ENCODE peak calls at places on chromosomes 3 and 15, in four cellular contexts. F is A549, X is K562, D is H1. Q is an unnamed sample.

GRCh38 chr3:45929042-45929679 is 14.1 kb upstream of the CXCR6 start:
- DNase-seq in F (peak), X (peak), D (peak), Q (peak)

GRCh38 chr3:162096874-162097273 is 600.3 kb downstream of the OTOL1 start:
- DNase-seq in F (no peak), X (no peak), D (no peak), Q (no peak)

GRCh38 chr3:50474717-50475116 is 28.7 kb downstream of the CACNA2D2 start:
- DNase-seq in F (peak), X (no peak), D (no peak), Q (no peak)

GRCh38 chr15:89657691-89658200 is 2.5 kb upstream of the KIF7 start:
- DNase-seq in F (no peak), X (no peak), D (no peak), Q (no peak)

GRCh38 chr3:59563072-59563605 is 513.3 kb upstream of the CFAP20DC start:
- DNase-seq in F (no peak), X (no peak), D (no peak), Q (no peak)

GRCh38 chr15:40217166-40217785 is 21.6 kb upstream of the PAK6 start:
- DNase-seq in F (peak), X (peak), D (no peak), Q (peak)

GRCh38 chr15:52559583-52559982 is 9.2 kb downstream of the ARPP19 start:
- DNase-seq in F (no peak), X (peak), D (no peak), Q (no peak)

GRCh38 chr3:9352917-9353823 is 9.7 kb upstream of the THUMPD3 start:
- DNase-seq in F (peak), X (peak), D (peak), Q (peak)

GRCh38 chr15:80159301-80159700 is 6.5 kb downstream of the FAH start:
- DNase-seq in F (no peak), X (no peak), D (no peak), Q (no peak)

GRCh38 chr3:49351521-49352011 is 6.6 kb downstream of the GPX1 start:
- DNase-seq in F (peak), X (no peak), D (no peak), Q (no peak)

GRCh38 chr15:60899322-60899966 is 329.7 kb downstream of the RORA start:
- DNase-seq in F (no peak), X (no peak), D (no peak), Q (peak)

GRCh38 chr15:52336530-52336929 is 40.9 kb upstream of the MYO5C start:
- DNase-seq in F (peak), X (peak), D (no peak), Q (no peak)

GRCh38 chr15:75452968-75453702 is 1.6 kb upstream of the SIN3A start:
- DNase-seq in F (peak), X (no peak), D (peak), Q (peak)

GRCh38 chr3:74347563-74348268 is 266.7 kb downstream of the CNTN3 start:
- DNase-seq in F (no peak), X (no peak), D (no peak), Q (no peak)

GRCh38 chr15:41502787-41503668 is 9.4 kb downstream of the ITPKA start:
- DNase-seq in F (no peak), X (no peak), D (peak), Q (no peak)

GRCh38 chr3:43038010-43038409 is 58.9 kb downstream of the GASK1A start:
- DNase-seq in F (no peak), X (no peak), D (no peak), Q (no peak)

GRCh38 chr3:22692239-22692638 is 510.9 kb upstream of the UBE2E2 start:
- DNase-seq in F (no peak), X (no peak), D (no peak), Q (no peak)

GRCh38 chr3:151644986-151645385 is 88.7 kb upstream of the AADACL2 start:
- DNase-seq in F (no peak), X (no peak), D (no peak), Q (no peak)

GRCh38 chr15:70324001-70324974 is 226.6 kb upstream of the TLE3 start:
- DNase-seq in F (peak), X (no peak), D (peak), Q (no peak)

GRCh38 chr15:96887730-96888129 is 557.2 kb downstream of the NR2F2 start:
- DNase-seq in F (no peak), X (no peak), D (no peak), Q (no peak)

GRCh38 chr3:135752851-135753250 is 212.7 kb upstream of the PPP2R3A start:
- DNase-seq in F (no peak), X (no peak), D (no peak), Q (peak)

GRCh38 chr3:149969945-149970715 is 565 bp downstream of the PFN2 start:
- DNase-seq in F (peak), X (no peak), D (peak), Q (peak)
- TF ChIP-seq RNF2 in F (no peak), X (no peak), D (no peak), Q (no peak)

DNA sequence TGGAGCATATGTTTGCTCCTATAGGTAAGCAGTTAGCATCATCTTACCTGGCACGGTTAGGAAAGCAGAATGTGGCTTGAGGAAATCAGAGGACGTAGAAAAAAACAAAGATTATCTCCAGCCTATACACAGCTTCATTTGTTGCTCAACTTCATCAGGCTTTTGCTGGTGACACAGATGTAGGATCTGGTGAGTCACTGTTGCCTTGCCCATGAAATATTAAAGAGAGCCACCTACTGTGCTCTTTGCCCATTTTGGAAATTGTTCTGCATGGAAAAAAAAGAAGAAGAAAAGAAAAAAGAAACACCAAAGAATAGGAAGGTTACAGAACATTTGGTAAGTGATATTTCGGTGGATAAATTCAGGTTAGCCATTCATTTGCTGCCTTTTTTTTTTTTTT is 3.8 kb downstream of the IL1RAP start:
- DNase-seq in F (peak), X (no peak), D (no peak), Q (no peak)
- TF ChIP-seq RNF2 in F (no peak), X (no peak), D (no peak), Q (no peak)

DNA sequence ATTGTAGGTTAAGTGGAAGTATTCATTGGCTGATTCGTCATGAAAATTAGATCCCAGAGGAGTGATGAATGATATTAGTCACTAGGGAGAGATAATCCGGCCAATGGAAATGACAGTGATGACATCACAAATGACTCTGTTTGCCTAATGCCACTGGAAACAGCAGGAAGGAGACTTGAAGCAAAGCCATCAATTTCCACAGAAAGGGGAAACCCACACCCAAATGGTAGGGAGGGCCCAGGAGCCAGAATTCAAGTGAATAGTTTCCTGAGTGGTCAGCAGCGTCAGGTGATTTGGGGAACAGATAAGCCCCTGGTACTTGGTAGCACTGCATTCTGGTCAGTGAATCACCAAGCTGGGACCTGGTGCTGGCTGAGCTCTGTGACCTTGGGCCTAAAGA is 3.3 kb upstream of the ADAMTS9 start:
- DNase-seq in F (no peak), X (no peak), D (no peak), Q (no peak)
- TF ChIP-seq RNF2 in F (no peak), X (no peak), D (no peak), Q (no peak)

DNA sequence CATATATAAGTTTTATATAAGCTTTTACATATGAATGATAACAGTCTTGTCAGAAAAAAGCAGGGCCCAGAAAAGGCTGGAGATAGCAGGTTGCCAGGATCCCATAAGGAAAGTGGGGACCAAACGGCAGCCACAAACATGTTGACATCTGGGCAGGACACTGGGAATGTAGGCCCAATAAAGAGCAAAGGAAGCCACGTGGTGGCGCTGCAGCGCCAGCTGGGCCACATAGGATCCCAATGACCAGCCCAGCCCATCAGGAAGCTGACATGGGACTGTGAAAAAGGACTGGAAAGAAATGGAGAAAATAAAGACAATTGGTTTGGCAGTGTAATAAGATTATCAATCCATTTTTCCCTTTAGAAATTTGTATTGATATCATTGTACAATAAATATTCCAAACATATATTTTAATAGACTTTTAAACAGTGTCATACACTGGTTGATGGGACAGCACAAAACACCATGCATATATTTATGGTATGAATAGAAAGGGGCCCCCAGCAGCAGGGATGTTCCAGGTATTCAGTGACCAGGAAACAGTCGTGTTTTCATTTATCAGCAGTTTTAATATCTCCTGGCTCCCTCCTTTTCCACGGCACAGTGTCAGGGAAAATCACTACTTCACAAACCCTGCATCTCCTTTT is 89.0 kb upstream of the STRIT1 start:
- DNase-seq in F (peak), X (peak), D (peak), Q (peak)
- TF ChIP-seq RNF2 in F (no peak), X (no peak), D (no peak), Q (no peak)

GRCh38 chr15:68653795-68654194 is 75.0 kb downstream of the CORO2B start:
- DNase-seq in F (no peak), X (no peak), D (no peak), Q (no peak)

GRCh38 chr15:68654786-68655560 is 76.2 kb downstream of the CORO2B start:
- DNase-seq in F (no peak), X (no peak), D (no peak), Q (no peak)

GRCh38 chr15:68653031-68653635 is 74.3 kb downstream of the CORO2B start:
- DNase-seq in F (no peak), X (no peak), D (peak), Q (no peak)

GRCh38 chr15:68652141-68652540 is 73.3 kb downstream of the CORO2B start:
- DNase-seq in F (no peak), X (no peak), D (no peak), Q (no peak)

GRCh38 chr15:68650901-68651709 is 72.3 kb downstream of the CORO2B start:
- DNase-seq in F (peak), X (peak), D (peak), Q (peak)
- TF ChIP-seq RNF2 in F (no peak), X (no peak), D (no peak), Q (no peak)

DNA sequence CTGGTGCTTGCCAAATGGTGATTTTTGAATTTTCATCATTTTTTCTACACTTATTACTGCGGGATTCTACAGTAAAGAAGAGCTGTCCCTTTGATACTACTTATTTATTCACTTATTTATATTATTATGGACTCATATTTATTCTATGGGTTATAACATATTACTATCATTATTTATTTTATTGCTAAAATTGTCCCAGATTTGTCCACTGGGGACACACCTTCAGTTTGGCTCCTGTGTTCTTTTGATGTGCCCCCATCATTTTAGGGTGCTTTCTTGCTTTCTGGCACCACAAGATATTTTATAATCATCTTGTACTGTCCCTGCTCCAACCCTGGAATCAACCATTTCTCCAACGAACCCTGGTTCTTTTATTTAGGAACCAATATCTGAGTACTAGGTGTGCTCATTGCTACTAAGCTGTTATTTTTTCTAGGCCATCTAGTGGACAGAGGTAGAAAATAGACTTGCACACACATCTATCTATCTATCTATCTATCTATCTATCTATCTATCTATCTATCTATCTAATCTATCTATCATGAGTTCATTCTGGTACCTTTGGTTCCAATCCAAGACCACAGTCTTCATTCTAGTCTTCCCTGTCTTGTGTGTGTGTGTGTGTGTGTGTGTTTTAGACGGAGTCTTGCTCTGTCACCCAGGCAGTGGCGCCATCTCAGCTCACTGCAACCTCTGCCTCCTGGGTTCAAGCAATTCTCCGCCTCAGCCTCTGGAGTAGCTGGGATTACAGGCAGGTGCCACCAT is 16.0 kb downstream of the SLC22A14 start:
- DNase-seq in F (peak), X (no peak), D (no peak), Q (no peak)
- TF ChIP-seq RNF2 in F (no peak), X (no peak), D (no peak), Q (no peak)

GRCh38 chr3:18284716-18285115 is 140.4 kb downstream of the SATB1 start:
- DNase-seq in F (no peak), X (no peak), D (no peak), Q (no peak)
- TF ChIP-seq RNF2 in F (no peak), X (no peak), D (no peak), Q (no peak)

DNA sequence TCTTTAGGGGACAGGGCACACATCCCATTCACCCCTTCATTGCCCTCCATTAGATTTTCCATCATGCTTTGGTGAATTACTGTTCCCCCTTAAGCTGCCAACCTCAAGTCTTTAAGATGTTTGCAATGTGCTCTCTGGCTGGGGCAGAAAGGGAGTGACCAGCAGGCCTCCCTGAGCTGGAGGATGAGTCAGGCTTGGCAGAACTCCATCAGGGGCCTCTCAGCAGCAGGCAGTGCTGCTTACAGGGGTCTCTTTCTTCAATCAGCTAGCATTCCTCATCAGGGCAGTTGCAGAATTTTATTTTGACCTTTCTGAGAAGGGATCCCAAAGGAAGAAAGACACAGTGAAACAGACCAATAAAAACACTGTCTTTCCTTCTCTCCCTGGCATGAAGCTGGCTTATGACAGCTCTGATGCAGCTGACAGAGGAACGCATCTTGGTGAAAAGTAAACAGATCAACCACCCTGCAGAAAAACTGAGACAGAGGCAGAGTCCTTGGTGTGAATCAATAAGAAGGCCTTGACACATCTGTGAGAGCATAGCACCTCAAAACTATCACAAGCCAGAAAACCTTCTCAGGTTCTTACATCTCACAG is 88.7 kb upstream of the MRPL3 start:
- DNase-seq in F (peak), X (no peak), D (no peak), Q (no peak)
- TF ChIP-seq RNF2 in F (no peak), X (no peak), D (no peak), Q (no peak)

GRCh38 chr15:101723161-101723873 is 956 bp downstream of the TARS3 start:
- DNase-seq in F (no peak), X (no peak), D (no peak), Q (no peak)
- TF ChIP-seq RNF2 in F (no peak), X (no peak), D (no peak), Q (no peak)

DNA sequence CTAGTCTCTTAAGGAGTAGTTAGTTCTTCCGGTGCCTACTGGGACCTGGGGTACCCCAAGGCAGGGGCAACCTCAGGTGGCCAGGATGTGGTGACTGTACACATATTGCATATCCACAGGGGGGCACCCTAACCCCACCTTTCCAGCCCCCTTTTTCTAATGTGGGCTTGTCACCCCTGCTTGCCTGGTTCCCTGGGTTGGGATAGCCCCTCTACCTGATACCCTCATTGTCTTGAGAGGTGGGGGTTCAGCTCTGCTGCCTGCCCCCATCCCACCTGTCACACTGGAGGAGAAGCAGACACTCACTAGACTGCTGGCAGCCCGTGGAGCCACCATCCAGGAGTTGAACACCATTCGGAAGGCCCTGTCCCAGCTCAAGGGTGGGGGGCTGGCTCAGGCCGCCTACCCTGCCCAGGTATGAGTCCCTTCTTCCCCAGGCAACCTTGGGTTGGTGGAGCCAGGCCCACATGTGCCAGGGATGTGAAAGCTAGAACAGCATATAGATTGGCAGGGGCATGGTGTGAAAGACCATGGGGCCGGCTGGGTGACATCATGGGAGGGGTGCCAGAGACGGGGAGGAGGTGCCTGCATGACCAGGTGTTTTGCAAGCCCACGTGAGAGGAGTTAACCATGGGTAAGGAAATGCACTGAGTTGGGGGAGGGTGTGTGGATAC is 4.0 kb downstream of the GLYCTK start:
- DNase-seq in F (no peak), X (peak), D (peak), Q (no peak)
- TF ChIP-seq RNF2 in F (no peak), X (no peak), D (no peak), Q (no peak)

Q was measured in HepG2.